ENCODE peak calls at places on chromosome 13, in ten cellular contexts. F is cardiac muscle cell; I is AG04450; V is endothelial cell; C is BJ; K is A549; P is adrenal gland; W is CD8-positive, alpha-beta T cell; T is lower lobe of right lung; X is heart left ventricle. B is an unnamed sample.

GRCh38 chr13:110305001-110305400 is 2.0 kb downstream of the COL4A1 start:
- DNase-seq in F (no peak), I (no peak), V (no peak), C (no peak), K (no peak), P (no peak), W (no peak), T (no peak), X (peak), B (no peak)

GRCh38 chr13:101945435-101945834 is 456.4 kb downstream of the FGF14 start:
- DNase-seq in F (no peak), I (no peak), V (no peak), C (no peak), K (no peak), P (no peak), W (no peak), T (no peak), X (no peak), B (no peak)

GRCh38 chr13:104204177-104204576 is 1138.0 kb upstream of the SLC10A2 start:
- DNase-seq in F (no peak), I (no peak), V (no peak), C (no peak), K (no peak), P (no peak), W (no peak), T (no peak), X (no peak), B (no peak)

GRCh38 chr13:44801990-44802389 is 187.3 kb downstream of the NUFIP1 start:
- DNase-seq in F (no peak), I (peak), V (no peak), C (peak), K (no peak), P (no peak), W (no peak), T (no peak), X (no peak), B (peak)

GRCh38 chr13:38582133-38582532 is 104.7 kb upstream of the FREM2 start:
- DNase-seq in F (peak), I (no peak), V (peak), C (peak), K (peak), P (no peak), W (no peak), T (no peak), X (no peak), B (peak)

GRCh38 chr13:80504453-80504852 is 163.5 kb upstream of the SPRY2 start:
- DNase-seq in F (no peak), I (no peak), V (no peak), C (no peak), K (no peak), P (no peak), W (no peak), T (no peak), X (no peak), B (no peak)

GRCh38 chr13:89627991-89628390 is 1719.5 kb upstream of the MIR17HG start:
- DNase-seq in F (no peak), I (no peak), V (no peak), C (no peak), K (no peak), P (peak), W (no peak), T (no peak), X (no peak), B (no peak)

GRCh38 chr13:109198585-109198984 is 569.2 kb downstream of the MYO16 start:
- DNase-seq in F (no peak), I (no peak), V (no peak), C (no peak), K (no peak), P (no peak), W (no peak), T (no peak), X (no peak), B (peak)

GRCh38 chr13:98576215-98576945 is 527 bp downstream of the STK24 start:
- DNase-seq in F (peak), I (no peak), V (peak), C (no peak), K (no peak), P (peak), W (peak), T (peak), X (peak), B (no peak)

GRCh38 chr13:49443327-49443688 is 556 bp downstream of the CAB39L start:
- DNase-seq in F (peak), I (no peak), V (no peak), C (no peak), K (no peak), P (no peak), W (no peak), T (no peak), X (no peak), B (no peak)

GRCh38 chr13:96218475-96218874 is 128.6 kb downstream of the HS6ST3 start:
- DNase-seq in F (no peak), I (no peak), V (no peak), C (no peak), K (no peak), P (no peak), W (no peak), T (no peak), X (no peak), B (no peak)

GRCh38 chr13:96214804-96215445 is 125.0 kb downstream of the HS6ST3 start:
- DNase-seq in F (no peak), I (no peak), V (no peak), C (no peak), K (peak), P (no peak), W (no peak), T (no peak), X (no peak), B (no peak)

DNA sequence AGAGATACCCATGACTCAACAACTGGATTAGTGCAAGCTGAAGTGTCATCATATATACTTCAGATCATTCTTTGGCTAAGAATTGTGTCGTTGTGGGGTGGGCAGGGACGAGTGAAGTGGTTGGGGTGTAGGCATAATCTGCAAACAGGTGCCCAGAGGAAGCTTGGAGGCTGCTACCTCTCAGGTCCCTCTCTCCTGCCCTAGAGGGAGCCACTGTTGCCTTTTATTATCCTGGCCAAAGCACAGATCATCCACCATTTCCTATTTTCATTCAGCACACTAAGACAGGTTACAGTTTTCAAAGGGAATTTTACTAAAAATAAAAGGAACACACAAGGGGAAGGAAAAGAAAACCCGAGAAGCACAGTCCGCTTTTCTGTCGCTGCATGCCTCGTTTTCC is 126.6 kb downstream of the HS6ST3 start:
- DNase-seq in F (no peak), I (no peak), V (no peak), C (no peak), K (no peak), P (no peak), W (no peak), T (no peak), X (no peak), B (no peak)
- TF ChIP-seq CTCF in F (no peak), I (no peak), V (no peak), C (no peak), K (no peak), P (no peak), W (no peak), T (no peak), X (no peak), B (no peak)

DNA sequence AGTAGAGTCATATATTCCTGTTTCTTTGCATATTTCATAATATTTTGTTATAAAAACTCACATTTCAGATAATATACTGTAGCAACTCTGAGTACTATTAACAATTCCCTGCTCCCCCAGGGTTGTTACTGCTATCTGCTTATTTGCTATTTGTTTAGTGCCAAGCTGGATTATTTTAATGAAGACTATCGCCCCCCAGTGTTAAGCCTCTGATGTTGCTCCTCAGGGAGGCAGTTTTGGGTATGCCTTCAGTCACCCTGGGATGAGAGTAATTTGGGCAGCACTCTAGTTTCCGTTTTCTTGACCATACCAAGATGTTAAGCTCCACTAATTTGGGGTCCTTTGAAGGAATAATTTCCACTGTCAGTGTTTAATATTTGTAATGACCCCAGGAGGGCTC is 46.0 kb downstream of the MICU2 start:
- DNase-seq in F (peak), I (no peak), V (peak), C (no peak), K (peak), P (no peak), W (no peak), T (no peak), X (no peak), B (peak)
- TF ChIP-seq CTCF in F (peak), I (peak), V (peak), C (peak), K (peak), P (peak), W (peak), T (peak), X (peak), B (peak)

GRCh38 chr13:75617230-75617629 is 18.9 kb upstream of the LMO7 start:
- DNase-seq in F (no peak), I (no peak), V (no peak), C (no peak), K (no peak), P (no peak), W (no peak), T (no peak), X (no peak), B (no peak)
- TF ChIP-seq CTCF in F (no peak), I (no peak), V (no peak), C (no peak), K (no peak), P (no peak), W (no peak), T (no peak), X (no peak), B (no peak)

GRCh38 chr13:73367886-73368285 is 309.1 kb downstream of the KLF5 start:
- DNase-seq in F (no peak), I (no peak), V (no peak), C (no peak), K (no peak), P (no peak), W (no peak), T (no peak), X (no peak), B (no peak)

GRCh38 chr13:73365681-73366080 is 306.9 kb downstream of the KLF5 start:
- DNase-seq in F (no peak), I (no peak), V (no peak), C (no peak), K (peak), P (no peak), W (no peak), T (no peak), X (no peak), B (no peak)

GRCh38 chr13:73366241-73366640 is 307.4 kb downstream of the KLF5 start:
- DNase-seq in F (no peak), I (no peak), V (no peak), C (no peak), K (no peak), P (no peak), W (no peak), T (no peak), X (no peak), B (no peak)

GRCh38 chr13:73364706-73365105 is 305.9 kb downstream of the KLF5 start:
- DNase-seq in F (no peak), I (no peak), V (no peak), C (no peak), K (no peak), P (no peak), W (no peak), T (no peak), X (no peak), B (no peak)

DNA sequence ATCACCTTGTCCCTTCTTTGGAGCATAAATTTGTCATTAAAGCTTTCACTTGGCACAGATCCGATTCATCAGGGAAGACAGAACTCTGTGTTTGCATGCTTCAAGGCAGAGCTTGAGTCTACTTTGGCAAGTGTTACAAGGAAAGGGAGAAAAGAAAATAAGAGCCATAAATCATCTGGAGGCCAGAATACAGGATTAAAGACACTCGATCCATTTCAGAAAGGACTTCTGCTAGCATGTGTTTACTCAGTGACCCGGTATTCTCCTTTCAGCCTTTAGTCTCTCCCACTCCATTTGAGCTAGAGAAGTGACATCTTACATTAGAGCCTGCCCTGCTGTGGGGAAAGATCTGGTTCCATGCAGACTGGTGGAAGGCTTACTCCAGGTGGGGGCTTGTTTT is 306.4 kb downstream of the KLF5 start:
- DNase-seq in F (no peak), I (no peak), V (no peak), C (no peak), K (peak), P (no peak), W (no peak), T (no peak), X (no peak), B (no peak)
- TF ChIP-seq CTCF in F (no peak), I (no peak), V (no peak), C (no peak), K (no peak), P (no peak), W (no peak), T (no peak), X (no peak), B (no peak)

GRCh38 chr13:73286177-73286576 is 227.4 kb downstream of the KLF5 start:
- DNase-seq in F (no peak), I (no peak), V (no peak), C (no peak), K (no peak), P (no peak), W (no peak), T (no peak), X (no peak), B (no peak)
- TF ChIP-seq CTCF in F (no peak), I (no peak), V (no peak), C (no peak), K (no peak), P (no peak), W (no peak), T (no peak), X (no peak), B (peak)

DNA sequence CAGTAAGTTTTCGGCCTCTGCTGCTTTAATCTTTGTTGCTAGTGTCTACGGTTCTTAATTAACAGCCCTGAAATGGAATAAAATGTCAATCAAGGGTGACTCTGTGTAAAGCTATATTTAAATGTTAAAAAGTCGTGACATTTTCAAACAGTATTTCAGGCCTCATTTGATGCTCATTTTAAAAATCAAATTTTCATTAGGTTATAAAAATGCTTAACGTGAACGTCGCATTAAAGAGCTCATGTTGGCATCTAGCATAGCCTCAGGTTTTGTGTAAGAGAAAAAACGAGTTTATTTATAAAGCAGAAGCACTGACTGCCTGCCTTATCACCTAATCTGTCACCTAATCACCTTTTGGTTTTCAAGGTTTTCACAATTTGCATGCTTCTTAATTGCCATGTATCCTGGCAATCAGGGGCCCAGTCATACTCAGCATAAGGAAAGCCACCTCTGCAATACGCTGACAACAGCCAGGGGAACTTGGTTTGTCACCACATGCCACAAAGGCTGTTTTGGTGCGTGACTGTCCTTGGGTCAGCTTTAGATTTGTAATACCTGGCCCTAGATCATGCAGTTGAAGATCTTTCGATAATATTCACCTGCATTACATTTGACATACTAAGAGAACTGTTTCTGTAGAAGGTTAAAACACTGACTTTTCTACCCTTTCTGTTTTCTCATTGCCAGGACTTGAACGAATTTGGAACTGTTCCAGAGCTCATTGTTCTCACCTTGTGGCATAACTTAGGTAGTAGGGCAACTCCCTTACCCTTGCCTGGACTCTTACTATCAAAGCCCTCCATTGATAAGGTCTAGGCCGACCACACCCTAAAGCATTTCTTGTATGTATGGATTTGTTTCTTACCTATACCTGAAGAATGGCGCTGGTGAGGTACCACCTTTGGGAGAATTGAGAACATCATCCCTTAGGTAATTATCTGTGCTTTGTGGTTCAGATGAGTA is 112.5 kb downstream of the TEX26 start:
- DNase-seq in F (no peak), I (no peak), V (no peak), C (no peak), K (no peak), P (no peak), W (no peak), T (no peak), X (no peak), B (no peak)
- TF ChIP-seq CTCF in F (no peak), I (no peak), V (peak), C (no peak), K (no peak), P (no peak), W (no peak), T (no peak), X (peak), B (peak)

DNA sequence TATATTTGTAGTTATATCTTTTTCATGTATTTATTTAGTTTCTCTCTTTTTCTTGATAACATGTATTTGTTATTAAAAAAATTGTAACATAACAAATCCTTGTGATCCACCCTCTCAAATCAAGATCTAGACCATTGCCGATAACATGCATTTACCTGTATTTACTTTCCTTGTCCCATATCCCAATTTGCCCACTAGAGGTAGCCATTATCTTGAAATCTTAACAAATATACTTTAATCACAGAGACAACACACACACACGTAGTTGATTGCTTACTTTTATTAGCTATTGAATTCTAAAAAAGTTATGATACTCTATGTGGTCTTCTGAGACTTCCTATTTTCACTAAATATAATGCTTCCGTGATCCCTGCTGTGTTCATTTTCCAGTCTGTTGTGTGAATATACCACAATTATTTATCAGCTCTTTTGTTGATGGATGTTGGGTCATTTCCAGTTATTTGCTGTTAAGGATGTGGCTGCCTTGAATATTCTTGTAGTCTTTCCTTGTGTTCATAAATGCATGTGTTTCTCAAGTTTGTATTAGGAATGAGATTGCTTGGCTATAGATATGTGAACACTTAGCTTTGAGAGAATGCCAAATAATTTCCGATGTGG is 31.3 kb upstream of the ZMYM2 start:
- DNase-seq in F (no peak), I (no peak), V (no peak), C (peak), K (peak), P (no peak), W (no peak), T (no peak), X (no peak), B (peak)
- TF ChIP-seq CTCF in F (peak), I (peak), V (peak), C (peak), K (peak), P (peak), W (peak), T (peak), X (peak), B (peak)

DNA sequence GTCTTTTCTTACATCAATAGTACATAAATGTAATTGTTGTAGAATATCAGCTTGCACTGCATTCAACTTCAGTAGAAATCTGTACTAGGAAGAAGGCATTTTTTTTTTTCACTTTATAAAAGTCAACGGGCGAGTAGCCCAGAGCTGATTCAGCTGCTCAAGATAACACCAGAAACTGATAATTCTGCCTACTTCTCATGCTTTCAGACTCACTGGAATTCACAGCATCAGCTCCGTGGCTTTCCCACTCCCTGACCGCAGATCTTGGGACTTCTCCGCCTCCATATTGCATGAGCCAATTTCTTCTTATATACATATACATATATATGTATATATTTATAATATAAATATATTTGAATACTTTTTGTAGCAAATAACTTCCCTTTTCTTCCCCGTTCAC is 263.1 kb upstream of the RXFP2 start:
- DNase-seq in F (peak), I (peak), V (no peak), C (peak), K (no peak), P (no peak), W (no peak), T (no peak), X (no peak), B (peak)
- TF ChIP-seq CTCF in F (no peak), I (no peak), V (no peak), C (no peak), K (no peak), P (no peak), W (no peak), T (no peak), X (no peak), B (no peak)

GRCh38 chr13:107392205-107392604 is 823.1 kb downstream of the LIG4 start:
- DNase-seq in F (no peak), I (no peak), V (no peak), C (no peak), K (no peak), P (no peak), W (no peak), T (no peak), X (no peak), B (no peak)
- TF ChIP-seq CTCF in F (no peak), I (no peak), V (no peak), C (no peak), K (no peak), P (no peak), W (no peak), T (no peak), X (no peak), B (no peak)

GRCh38 chr13:40588101-40588500 is 78.3 kb downstream of the FOXO1 start:
- DNase-seq in F (no peak), I (no peak), V (no peak), C (no peak), K (no peak), P (no peak), W (no peak), T (no peak), X (no peak), B (no peak)

GRCh38 chr13:40589285-40590109 is 76.9 kb downstream of the FOXO1 start:
- DNase-seq in F (peak), I (no peak), V (peak), C (no peak), K (no peak), P (peak), W (no peak), T (no peak), X (peak), B (no peak)

GRCh38 chr13:40585911-40586471 is 80.5 kb downstream of the FOXO1 start:
- DNase-seq in F (no peak), I (no peak), V (no peak), C (peak), K (no peak), P (no peak), W (no peak), T (no peak), X (no peak), B (no peak)

GRCh38 chr13:40583738-40584137 is 82.7 kb downstream of the FOXO1 start:
- DNase-seq in F (no peak), I (no peak), V (no peak), C (no peak), K (no peak), P (no peak), W (no peak), T (no peak), X (no peak), B (no peak)

GRCh38 chr13:40586886-40587285 is 79.6 kb downstream of the FOXO1 start:
- DNase-seq in F (no peak), I (no peak), V (no peak), C (no peak), K (no peak), P (no peak), W (no peak), T (no peak), X (no peak), B (no peak)
- TF ChIP-seq CTCF in F (peak), I (no peak), V (no peak), C (no peak), K (no peak), P (peak), W (no peak), T (no peak), X (peak), B (no peak)

B was measured in HFFc6.